ENCODE peak calls at places on chromosomes 3 and 15, in six cellular contexts. One of them, this sample, is unnamed.

GRCh38 chr3:30934208-30934550 is 39.7 kb upstream of the GADL1 start:
- DNase-seq in left lung: no peak
- DNase-seq in IMR-90: peak; percentile 37
- DNase-seq in MM.1S: peak; percentile 39
- DNase-seq in hepatocyte: peak; percentile 64
- DNase-seq in neuronal stem cell: no peak
- DNase-seq in this sample: no peak

GRCh38 chr3:138761002-138761401 is 73.7 kb downstream of the PIK3CB start:
- DNase-seq in neuronal stem cell: no peak
- DNase-seq in left lung: no peak
- DNase-seq in hepatocyte: no peak
- DNase-seq in IMR-90: no peak
- DNase-seq in MM.1S: no peak
- DNase-seq in this sample: no peak

GRCh38 chr3:48305396-48305795 is 28.1 kb downstream of the SPINK8 start:
- DNase-seq in hepatocyte: no peak
- DNase-seq in left lung: no peak
- DNase-seq in IMR-90: no peak
- DNase-seq in neuronal stem cell: no peak
- DNase-seq in MM.1S: no peak
- DNase-seq in this sample: no peak

GRCh38 chr3:52128118-52128683 is 26.0 kb downstream of the POC1A start:
- DNase-seq in neuronal stem cell: no peak
- DNase-seq in left lung: no peak
- DNase-seq in hepatocyte: peak; percentile 77
- DNase-seq in MM.1S: no peak
- DNase-seq in IMR-90: peak; percentile 70
- DNase-seq in this sample: peak; percentile 71

GRCh38 chr3:128878556-128879124 is 780 bp upstream of the ACAD9 start:
- DNase-seq in IMR-90: peak; percentile 77
- DNase-seq in hepatocyte: peak; percentile 61
- DNase-seq in left lung: no peak
- DNase-seq in neuronal stem cell: no peak
- DNase-seq in MM.1S: peak; percentile 56
- DNase-seq in this sample: peak; percentile 49

GRCh38 chr15:21261965-21262850 is 178.1 kb downstream of the POTEB3 start:
- DNase-seq in hepatocyte: peak; percentile 23
- DNase-seq in IMR-90: no peak
- DNase-seq in left lung: no peak
- DNase-seq in MM.1S: peak; percentile 4
- DNase-seq in neuronal stem cell: no peak
- DNase-seq in this sample: no peak

GRCh38 chr3:178060406-178060805 is 475.8 kb upstream of the KCNMB2 start:
- DNase-seq in neuronal stem cell: no peak
- DNase-seq in left lung: no peak
- DNase-seq in MM.1S: no peak
- DNase-seq in hepatocyte: peak; percentile 12
- DNase-seq in IMR-90: peak; percentile 71
- DNase-seq in this sample: no peak

GRCh38 chr3:191762323-191762960 is 301.5 kb downstream of the PYDC2 start:
- DNase-seq in MM.1S: no peak
- DNase-seq in hepatocyte: peak; percentile 58
- DNase-seq in neuronal stem cell: no peak
- DNase-seq in IMR-90: no peak
- DNase-seq in left lung: no peak
- DNase-seq in this sample: no peak

GRCh38 chr3:63864008-63864871 is 573 bp downstream of the ATXN7 start:
- DNase-seq in neuronal stem cell: no peak
- DNase-seq in left lung: peak; percentile 48
- DNase-seq in IMR-90: no peak
- DNase-seq in hepatocyte: peak; percentile 76
- DNase-seq in MM.1S: peak; percentile 45
- DNase-seq in this sample: peak; percentile 85

GRCh38 chr3:116444099-116444700 is 1.1 kb downstream of the LSAMP start:
- DNase-seq in hepatocyte: no peak
- DNase-seq in IMR-90: peak; percentile 5
- DNase-seq in neuronal stem cell: no peak
- DNase-seq in left lung: no peak
- DNase-seq in MM.1S: no peak
- DNase-seq in this sample: no peak

GRCh38 chr3:106228271-106228670 is 359.5 kb upstream of the CBLB start:
- DNase-seq in neuronal stem cell: no peak
- DNase-seq in IMR-90: no peak
- DNase-seq in MM.1S: no peak
- DNase-seq in hepatocyte: no peak
- DNase-seq in left lung: no peak
- DNase-seq in this sample: no peak

GRCh38 chr3:43948013-43948412 is 257.3 kb downstream of the ABHD5 start:
- DNase-seq in hepatocyte: no peak
- DNase-seq in IMR-90: no peak
- DNase-seq in neuronal stem cell: no peak
- DNase-seq in left lung: no peak
- DNase-seq in MM.1S: no peak
- DNase-seq in this sample: no peak

GRCh38 chr15:69414702-69415161 is 583 bp downstream of the KIF23 start:
- DNase-seq in IMR-90: peak; percentile 89
- DNase-seq in MM.1S: peak; percentile 66
- DNase-seq in left lung: peak; percentile 49
- DNase-seq in hepatocyte: peak; percentile 69
- DNase-seq in neuronal stem cell: peak; percentile 24
- DNase-seq in this sample: peak; percentile 84

GRCh38 chr3:102113421-102114041 is 264.2 kb downstream of the NFKBIZ start:
- DNase-seq in IMR-90: peak; percentile 54
- DNase-seq in hepatocyte: peak; percentile 70
- DNase-seq in MM.1S: no peak
- DNase-seq in left lung: no peak
- DNase-seq in neuronal stem cell: no peak
- DNase-seq in this sample: no peak

GRCh38 chr15:74869726-74870407 is 3.3 kb downstream of the SCAMP2 start:
- DNase-seq in MM.1S: peak; percentile 30
- DNase-seq in neuronal stem cell: no peak
- DNase-seq in left lung: peak; percentile 80
- DNase-seq in IMR-90: peak; percentile 39
- DNase-seq in hepatocyte: peak; percentile 24
- DNase-seq in this sample: no peak

GRCh38 chr15:64979252-64979710 is 10.4 kb downstream of the SPG21 start:
- DNase-seq in IMR-90: no peak
- DNase-seq in neuronal stem cell: no peak
- DNase-seq in left lung: no peak
- DNase-seq in MM.1S: no peak
- DNase-seq in hepatocyte: no peak
- DNase-seq in this sample: peak; percentile 78

GRCh38 chr3:112984485-112984884 is 6.3 kb upstream of the GTPBP8 start:
- DNase-seq in IMR-90: peak; percentile 12
- DNase-seq in left lung: no peak
- DNase-seq in MM.1S: peak; percentile 58
- DNase-seq in hepatocyte: peak; percentile 61
- DNase-seq in neuronal stem cell: no peak
- DNase-seq in this sample: no peak

GRCh38 chr3:12187448-12188327 is 29.0 kb upstream of the TIMP4 start:
- DNase-seq in MM.1S: no peak
- DNase-seq in IMR-90: peak; percentile 71
- DNase-seq in hepatocyte: no peak
- DNase-seq in left lung: peak; percentile 70
- DNase-seq in neuronal stem cell: no peak
- DNase-seq in this sample: no peak

GRCh38 chr3:151217208-151217607 is 14.2 kb upstream of the GPR171 start:
- DNase-seq in hepatocyte: no peak
- DNase-seq in neuronal stem cell: no peak
- DNase-seq in IMR-90: no peak
- DNase-seq in MM.1S: no peak
- DNase-seq in left lung: no peak
- DNase-seq in this sample: no peak

GRCh38 chr15:27993544-27993943 is 105.6 kb downstream of the OCA2 start:
- DNase-seq in IMR-90: no peak
- DNase-seq in neuronal stem cell: no peak
- DNase-seq in hepatocyte: no peak
- DNase-seq in left lung: no peak
- DNase-seq in MM.1S: no peak
- DNase-seq in this sample: no peak

GRCh38 chr3:26920579-26920978 is 298.0 kb downstream of the LRRC3B start:
- DNase-seq in left lung: no peak
- DNase-seq in IMR-90: no peak
- DNase-seq in neuronal stem cell: peak; percentile 17
- DNase-seq in hepatocyte: no peak
- DNase-seq in MM.1S: no peak
- DNase-seq in this sample: no peak

GRCh38 chr15:39135989-39136388 is 444.9 kb upstream of the THBS1 start:
- DNase-seq in IMR-90: peak; percentile 96
- DNase-seq in MM.1S: no peak
- DNase-seq in left lung: no peak
- DNase-seq in hepatocyte: no peak
- DNase-seq in neuronal stem cell: no peak
- DNase-seq in this sample: no peak

GRCh38 chr3:179430277-179430870 is 20.9 kb downstream of the GNB4 start:
- DNase-seq in left lung: no peak
- DNase-seq in neuronal stem cell: no peak
- DNase-seq in IMR-90: no peak
- DNase-seq in MM.1S: no peak
- DNase-seq in hepatocyte: no peak
- DNase-seq in this sample: no peak

GRCh38 chr15:70478251-70478990 is 284.9 kb downstream of the UACA start:
- DNase-seq in left lung: peak; percentile 60
- DNase-seq in hepatocyte: no peak
- DNase-seq in IMR-90: no peak
- DNase-seq in neuronal stem cell: no peak
- DNase-seq in MM.1S: peak; percentile 94
- DNase-seq in this sample: no peak

GRCh38 chr3:142863010-142863787 is 25.7 kb downstream of the PCOLCE2 start:
- DNase-seq in IMR-90: no peak
- DNase-seq in left lung: no peak
- DNase-seq in MM.1S: no peak
- DNase-seq in hepatocyte: no peak
- DNase-seq in neuronal stem cell: no peak
- DNase-seq in this sample: no peak

DNA sequence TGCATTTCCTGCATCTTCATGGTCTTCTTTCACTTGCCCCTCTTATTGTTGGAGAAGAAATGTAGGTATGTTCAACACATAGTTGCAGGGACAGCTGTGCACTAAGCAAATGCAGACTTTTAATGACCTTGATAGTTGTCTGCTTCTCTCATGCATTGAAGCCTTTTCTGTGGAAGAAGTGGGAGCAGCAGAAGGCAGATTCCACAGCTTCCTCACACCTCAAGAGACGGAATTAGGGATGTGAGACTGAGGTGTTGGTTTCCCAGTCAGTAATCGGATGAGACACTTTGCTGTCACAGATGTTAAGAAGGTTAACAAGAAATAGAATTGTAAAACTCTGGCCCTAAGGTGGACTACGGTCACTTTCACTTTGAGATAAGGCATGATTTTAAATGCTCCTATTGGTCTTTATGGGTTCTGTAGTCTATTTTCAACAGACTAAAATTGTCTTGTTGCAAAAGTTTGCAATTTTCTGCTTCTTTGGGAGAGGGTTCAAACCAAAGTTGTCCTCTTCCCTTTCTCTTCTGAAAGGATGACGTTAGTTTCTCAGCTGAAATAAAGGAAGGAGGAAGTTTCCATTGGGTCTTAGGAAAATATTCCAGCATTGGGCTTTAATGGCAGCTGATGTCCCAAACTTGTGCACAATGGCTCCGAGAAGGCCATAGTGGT is 117.4 kb downstream of the LPP start:
- DNase-seq in IMR-90: no peak
- DNase-seq in left lung: no peak
- DNase-seq in hepatocyte: no peak
- DNase-seq in neuronal stem cell: no peak
- DNase-seq in MM.1S: no peak
- DNase-seq in this sample: no peak
- H3K4me3 ChIP-seq in IMR-90: no peak overlapping the region
- H3K4me3 ChIP-seq in left lung: no peak overlapping the region
- H3K4me3 ChIP-seq in hepatocyte: no peak overlapping the region
- H3K4me3 ChIP-seq in neuronal stem cell: no peak overlapping the region
- H3K4me3 ChIP-seq in MM.1S: no peak overlapping the region
- H3K4me3 ChIP-seq in this sample: no peak overlapping the region

GRCh38 chr3:23549148-23549910 is 256.4 kb upstream of the UBE2E1 start:
- DNase-seq in MM.1S: no peak
- DNase-seq in left lung: no peak
- DNase-seq in neuronal stem cell: no peak
- DNase-seq in hepatocyte: no peak
- DNase-seq in IMR-90: no peak
- DNase-seq in this sample: no peak

GRCh38 chr3:23552506-23552905 is 253.2 kb upstream of the UBE2E1 start:
- DNase-seq in hepatocyte: no peak
- DNase-seq in neuronal stem cell: no peak
- DNase-seq in IMR-90: no peak
- DNase-seq in left lung: no peak
- DNase-seq in MM.1S: no peak
- DNase-seq in this sample: no peak

GRCh38 chr3:23550402-23550801 is 255.4 kb upstream of the UBE2E1 start:
- DNase-seq in left lung: no peak
- DNase-seq in MM.1S: peak; percentile 34
- DNase-seq in neuronal stem cell: no peak
- DNase-seq in hepatocyte: no peak
- DNase-seq in IMR-90: no peak
- DNase-seq in this sample: no peak

GRCh38 chr3:23548706-23549105 is 257.0 kb upstream of the UBE2E1 start:
- DNase-seq in neuronal stem cell: no peak
- DNase-seq in MM.1S: no peak
- DNase-seq in IMR-90: peak; percentile 10
- DNase-seq in left lung: no peak
- DNase-seq in hepatocyte: no peak
- DNase-seq in this sample: no peak

DNA sequence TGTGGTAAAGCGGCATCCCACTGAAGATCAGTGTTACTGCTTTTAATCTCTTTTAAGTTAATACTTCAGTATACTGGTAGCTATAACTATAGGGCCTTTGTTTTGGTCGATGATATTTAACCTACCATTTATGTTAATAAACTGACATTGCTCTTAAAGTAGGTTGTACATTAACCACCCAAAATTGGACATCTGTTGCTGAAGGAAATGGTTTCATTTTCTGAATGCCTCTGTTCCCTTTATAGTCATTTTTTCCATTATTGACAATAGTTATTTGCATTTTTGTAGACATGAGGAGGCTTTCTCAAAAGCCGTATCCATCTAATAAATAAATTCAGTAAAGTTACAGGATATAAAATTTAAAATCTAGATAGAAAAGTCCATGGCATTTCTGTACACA is 252.4 kb upstream of the UBE2E1 start:
- DNase-seq in IMR-90: no peak
- DNase-seq in neuronal stem cell: no peak
- DNase-seq in MM.1S: no peak
- DNase-seq in hepatocyte: no peak
- DNase-seq in left lung: no peak
- DNase-seq in this sample: no peak
- H3K36me3 ChIP-seq in IMR-90: no peaks in the 10 kb centered on the region
- H3K36me3 ChIP-seq in neuronal stem cell: no peaks in the 10 kb centered on the region
- H3K36me3 ChIP-seq in MM.1S: no peaks in the 10 kb centered on the region
- H3K36me3 ChIP-seq in hepatocyte: no peaks in the 10 kb centered on the region
- H3K36me3 ChIP-seq in left lung: no peaks in the 10 kb centered on the region
- H3K36me3 ChIP-seq in this sample: no peaks in the 10 kb centered on the region

GRCh38 chr3:59163953-59164352 is 114.1 kb upstream of the CFAP20DC start:
- DNase-seq in hepatocyte: no peak
- DNase-seq in neuronal stem cell: no peak
- DNase-seq in IMR-90: no peak
- DNase-seq in left lung: no peak
- DNase-seq in MM.1S: no peak
- DNase-seq in this sample: no peak

GRCh38 chr3:59167756-59168155 is 117.9 kb upstream of the CFAP20DC start:
- DNase-seq in hepatocyte: no peak
- DNase-seq in MM.1S: no peak
- DNase-seq in left lung: no peak
- DNase-seq in neuronal stem cell: no peak
- DNase-seq in IMR-90: no peak
- DNase-seq in this sample: no peak
- H3K27me3 ChIP-seq in hepatocyte: no peaks in the 10 kb centered on the region
- H3K27me3 ChIP-seq in MM.1S: no peaks in the 10 kb centered on the region
- H3K27me3 ChIP-seq in left lung: no peaks in the 10 kb centered on the region
- H3K27me3 ChIP-seq in neuronal stem cell: no peaks in the 10 kb centered on the region
- H3K27me3 ChIP-seq in IMR-90: no peaks in the 10 kb centered on the region
- H3K27me3 ChIP-seq in this sample: no peaks in the 10 kb centered on the region

GRCh38 chr3:141402476-141403171 is 34.3 kb downstream of the ZBTB38 start:
- DNase-seq in MM.1S: peak; percentile 80
- DNase-seq in hepatocyte: peak; percentile 70
- DNase-seq in neuronal stem cell: peak; percentile 55
- DNase-seq in left lung: peak; percentile 67
- DNase-seq in IMR-90: peak; percentile 78
- DNase-seq in this sample: peak; percentile 87
- H3K4me3 ChIP-seq in MM.1S: peak overlapping the region; percentile 81
- H3K4me3 ChIP-seq in hepatocyte: peak overlapping the region; percentile 69
- H3K4me3 ChIP-seq in neuronal stem cell: peak overlapping the region; percentile 45
- H3K4me3 ChIP-seq in left lung: peak overlapping the region; percentile 57
- H3K4me3 ChIP-seq in IMR-90: peak overlapping the region; percentile 73
- H3K4me3 ChIP-seq in this sample: peak overlapping the region; percentile 69